ENCODE peak calls at places on chromosomes 3 and 15, in nine cellular contexts. G, X, R, K, A, C, P, J and Q are unnamed samples.

GRCh38 chr3:126352476-126353454 is 4.4 kb downstream of the KLF15 start:
- DNase-seq in A (peak; percentile 27), G (peak; percentile 0), K (no peak), X (no peak), R (no peak), J (peak; percentile 58), P (no peak), C (no peak), Q (no peak)

GRCh38 chr3:5567113-5567512 is 379.6 kb downstream of the EDEM1 start:
- DNase-seq in X (no peak), P (no peak), G (no peak), C (no peak), A (no peak), R (no peak), K (no peak), J (no peak), Q (no peak)

GRCh38 chr3:129033151-129033550 is 27.4 kb upstream of the GP9 start:
- DNase-seq in R (no peak), A (no peak), X (no peak), C (no peak), G (no peak), P (no peak), K (no peak), J (no peak), Q (no peak)

GRCh38 chr3:196868297-196868661 is 559 bp downstream of the SENP5 start:
- DNase-seq in C (no peak), J (no peak), P (peak; percentile 28), R (no peak), G (peak; percentile 9), A (peak; percentile 53), K (no peak), X (no peak), Q (peak; percentile 25)

GRCh38 chr3:10450494-10451440 is 54.6 kb downstream of the ATP2B2 start:
- DNase-seq in G (peak; percentile 51), K (no peak), C (no peak), A (no peak), J (no peak), X (no peak), P (no peak), R (no peak), Q (no peak)

GRCh38 chr3:72679540-72680198 is 168.6 kb downstream of the SHQ1 start:
- DNase-seq in R (no peak), J (no peak), X (no peak), G (no peak), K (no peak), P (no peak), C (no peak), A (no peak), Q (peak; percentile 58)

GRCh38 chr3:171068658-171069057 is 42.1 kb upstream of the SLC2A2 start:
- DNase-seq in G (no peak), K (no peak), J (no peak), C (no peak), A (no peak), X (no peak), P (no peak), R (no peak), Q (no peak)

GRCh38 chr3:170614214-170614966 is 28.5 kb upstream of the SLC7A14 start:
- DNase-seq in G (no peak), J (no peak), C (peak; percentile 65), X (no peak), A (no peak), R (peak; percentile 59), P (no peak), K (peak; percentile 34), Q (peak; percentile 73)

GRCh38 chr3:72976182-72976825 is 20.3 kb upstream of the PPP4R2 start:
- DNase-seq in C (no peak), K (no peak), R (peak; percentile 27), J (no peak), G (no peak), X (no peak), P (no peak), A (no peak), Q (no peak)

GRCh38 chr3:170656293-170656692 is 70.4 kb upstream of the SLC7A14 start:
- DNase-seq in A (no peak), G (no peak), X (no peak), R (no peak), P (no peak), K (no peak), C (no peak), J (no peak), Q (no peak)

GRCh38 chr3:134464693-134465385 is 20.9 kb downstream of the ANAPC13 start:
- DNase-seq in C (no peak), A (no peak), P (no peak), K (no peak), J (no peak), X (no peak), G (no peak), R (no peak), Q (no peak)

GRCh38 chr15:88981244-88982215 is 68.4 kb upstream of the MFGE8 start:
- DNase-seq in A (peak; percentile 82), K (peak; percentile 86), R (peak; percentile 52), G (no peak), C (no peak), J (no peak), P (no peak), X (no peak), Q (no peak)

GRCh38 chr3:110413807-110414748 is 657.5 kb upstream of the NECTIN3 start:
- DNase-seq in G (no peak), A (no peak), R (peak; percentile 47), J (no peak), C (no peak), K (peak; percentile 12), X (no peak), P (no peak), Q (peak; percentile 66)

GRCh38 chr3:172885704-172886103 is 135.2 kb downstream of the ECT2 start:
- DNase-seq in R (no peak), X (no peak), K (no peak), A (no peak), G (no peak), P (no peak), J (no peak), C (no peak), Q (no peak)

GRCh38 chr3:150370982-150371381 is 37.1 kb upstream of the TSC22D2 start:
- DNase-seq in P (no peak), A (no peak), J (no peak), C (no peak), K (no peak), R (no peak), G (no peak), X (no peak), Q (no peak)

GRCh38 chr3:150372320-150373118 is 35.6 kb upstream of the TSC22D2 start:
- DNase-seq in X (no peak), C (no peak), A (no peak), P (no peak), R (no peak), K (peak; percentile 81), G (no peak), J (no peak), Q (peak; percentile 68)

GRCh38 chr3:150373234-150373633 is 34.9 kb upstream of the TSC22D2 start:
- DNase-seq in K (no peak), X (no peak), P (no peak), R (no peak), C (no peak), A (no peak), G (no peak), J (no peak), Q (no peak)

GRCh38 chr3:150370129-150370602 is 37.9 kb upstream of the TSC22D2 start:
- DNase-seq in A (peak; percentile 84), R (peak; percentile 91), X (peak; percentile 76), J (no peak), K (peak; percentile 95), C (peak; percentile 77), G (no peak), P (peak; percentile 45), Q (peak; percentile 94)

GRCh38 chr3:150371741-150372254 is 36.3 kb upstream of the TSC22D2 start:
- DNase-seq in G (no peak), A (peak; percentile 72), C (peak; percentile 86), X (no peak), P (peak; percentile 68), R (peak; percentile 100), K (peak; percentile 97), J (no peak), Q (peak; percentile 78)
- H3K4me3 ChIP-seq in G (no peak overlapping the region), A (peak overlapping the region; percentile 43), C (peak overlapping the region; percentile 0), X (peak overlapping the region; percentile 55), P (peak overlapping the region; percentile 10), R (peak overlapping the region; percentile 52), K (peak overlapping the region; percentile 47), J (no peak overlapping the region), Q (peak overlapping the region; percentile 32)

GRCh38 chr3:38985581-38985980 is 66.2 kb downstream of the SCN11A start:
- DNase-seq in K (peak; percentile 23), A (no peak), J (no peak), X (no peak), P (no peak), C (no peak), G (no peak), R (no peak), Q (no peak)
- H3K4me3 ChIP-seq in K (no peak overlapping the region), A (no peak overlapping the region), J (no peak overlapping the region), X (no peak overlapping the region), P (no peak overlapping the region), C (no peak overlapping the region), G (no peak overlapping the region), R (no peak overlapping the region), Q (no peak overlapping the region)

GRCh38 chr3:139301654-139302053 is 42.2 kb upstream of the MRPS22 start:
- DNase-seq in P (no peak), X (no peak), C (no peak), A (no peak), K (no peak), J (no peak), G (no peak), R (no peak), Q (peak; percentile 90)

GRCh38 chr3:139302084-139302800 is 41.6 kb upstream of the MRPS22 start:
- DNase-seq in P (no peak), A (no peak), K (peak; percentile 77), G (no peak), J (no peak), R (peak; percentile 98), C (peak; percentile 61), X (no peak), Q (peak; percentile 99)

GRCh38 chr3:139303216-139303615 is 40.6 kb upstream of the MRPS22 start:
- DNase-seq in K (no peak), X (no peak), J (no peak), A (no peak), G (no peak), R (no peak), C (no peak), P (no peak), Q (peak; percentile 53)

GRCh38 chr3:139301183-139301582 is 42.6 kb upstream of the MRPS22 start:
- DNase-seq in C (no peak), R (no peak), K (no peak), X (no peak), P (no peak), A (no peak), G (no peak), J (no peak), Q (peak; percentile 96)

DNA sequence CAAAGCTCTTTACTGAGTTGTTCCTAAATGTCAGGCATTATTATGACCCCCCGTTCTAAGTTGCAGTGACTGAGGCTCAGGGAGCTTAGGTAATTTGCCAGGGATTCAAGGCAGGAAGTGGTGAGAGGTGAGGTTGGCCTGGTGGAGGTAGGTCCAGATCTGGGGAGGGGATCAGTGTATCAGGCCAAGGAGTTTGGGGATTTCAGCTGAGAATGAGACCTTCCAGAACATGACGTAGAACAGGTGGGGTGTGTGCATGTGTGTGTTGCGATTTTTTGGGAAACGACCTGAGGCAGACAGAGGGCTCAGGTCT is 41.1 kb upstream of the MRPS22 start:
- DNase-seq in X (no peak), A (no peak), R (no peak), J (no peak), P (no peak), G (no peak), K (no peak), C (no peak), Q (peak; percentile 37)
- H3K4me3 ChIP-seq in X (no peak overlapping the region), A (no peak overlapping the region), R (no peak overlapping the region), J (no peak overlapping the region), P (no peak overlapping the region), G (no peak overlapping the region), K (no peak overlapping the region), C (no peak overlapping the region), Q (no peak overlapping the region)

GRCh38 chr3:183554377-183554776 is 1.1 kb downstream of the KLHL6 start:
- DNase-seq in J (no peak), G (no peak), A (no peak), X (no peak), P (no peak), R (no peak), K (no peak), C (no peak), Q (no peak)
- H3K4me3 ChIP-seq in J (peak overlapping the region; percentile 49), G (no peak overlapping the region), A (no peak overlapping the region), X (peak overlapping the region; percentile 47), P (peak overlapping the region; percentile 23), R (no peak overlapping the region), K (no peak overlapping the region), C (no peak overlapping the region), Q (no peak overlapping the region)